ENCODE peak calls at places on chromosomes 13 and 19, in ten cellular contexts. O, K, F, Q, P, U, T, M, D and S are unnamed samples.

GRCh38 chr13:75723927-75724326 is 87.8 kb downstream of the LMO7 start:
- DNase-seq in K (no peak), O (no peak), D (no peak), T (no peak), U (no peak), P (no peak), Q (no peak), F (no peak), M (no peak), S (peak; percentile 16)

GRCh38 chr19:10672529-10673150 is 18.5 kb downstream of the ILF3 start:
- DNase-seq in P (no peak), U (no peak), K (no peak), Q (no peak), O (no peak), D (no peak), F (no peak), M (no peak), T (no peak), S (no peak)

GRCh38 chr19:50639121-50640112 is at the start of gene SYT3:
- DNase-seq in M (no peak), O (no peak), Q (peak; percentile 13), T (peak; percentile 88), D (no peak), P (no peak), U (no peak), K (peak; percentile 27), F (no peak), S (peak; percentile 45)

GRCh38 chr13:86813198-86813597 is 858.0 kb upstream of the SLITRK5 start:
- DNase-seq in P (no peak), K (no peak), T (no peak), Q (no peak), U (no peak), M (no peak), O (no peak), D (no peak), F (no peak), S (no peak)

GRCh38 chr13:110637747-110638146 is 22.4 kb downstream of the NAXD start:
- DNase-seq in T (no peak), P (peak; percentile 68), K (no peak), M (no peak), D (no peak), F (no peak), U (no peak), O (no peak), Q (no peak), S (no peak)

GRCh38 chr13:113437408-113438010 is 15.8 kb downstream of the ADPRHL1 start:
- DNase-seq in O (peak; percentile 86), M (no peak), U (no peak), T (no peak), D (no peak), P (no peak), K (peak; percentile 7), Q (no peak), F (no peak), S (peak; percentile 12)

GRCh38 chr19:16737909-16738308 is 18.3 kb downstream of the NWD1 start:
- DNase-seq in O (no peak), F (no peak), M (no peak), D (no peak), T (no peak), U (no peak), Q (no peak), P (no peak), K (peak; percentile 15), S (no peak)

GRCh38 chr13:84870190-84870589 is 929.0 kb downstream of the SLITRK6 start:
- DNase-seq in K (no peak), M (no peak), P (no peak), Q (no peak), F (no peak), T (no peak), O (no peak), U (no peak), D (no peak), S (peak; percentile 27)

GRCh38 chr19:2027361-2027760 is 11.8 kb upstream of the BTBD2 start:
- DNase-seq in U (no peak), F (no peak), M (no peak), P (no peak), Q (no peak), D (no peak), O (no peak), K (peak; percentile 69), T (no peak), S (peak; percentile 37)

GRCh38 chr19:13978721-13979191 is 26.4 kb downstream of the DCAF15 start:
- DNase-seq in U (no peak), M (no peak), F (no peak), O (no peak), Q (no peak), T (no peak), K (no peak), P (no peak), D (peak; percentile 45), S (no peak)

GRCh38 chr19:45075215-45076028 is 856 bp downstream of the ZNF296 start:
- DNase-seq in K (no peak), U (peak; percentile 88), M (no peak), Q (peak; percentile 27), F (no peak), D (peak; percentile 79), T (no peak), P (peak; percentile 93), O (peak; percentile 81), S (peak; percentile 56)

GRCh38 chr19:44212865-44213346 is 574 bp downstream of the ZNF227 start:
- DNase-seq in Q (no peak), O (no peak), M (no peak), D (peak; percentile 63), P (no peak), K (peak; percentile 55), U (no peak), F (no peak), T (no peak), S (peak; percentile 55)

GRCh38 chr13:101979825-101980224 is 422.0 kb downstream of the FGF14 start:
- DNase-seq in F (no peak), U (no peak), M (no peak), T (no peak), Q (no peak), O (no peak), D (no peak), K (no peak), P (no peak), S (no peak)

GRCh38 chr19:7505682-7506384 is 10.1 kb upstream of the ZNF358 start:
- DNase-seq in T (no peak), U (no peak), M (no peak), O (no peak), D (peak; percentile 90), K (no peak), Q (no peak), P (no peak), F (no peak), S (no peak)

GRCh38 chr19:17779281-17779930 is 15.5 kb upstream of the B3GNT3 start:
- DNase-seq in Q (no peak), M (no peak), F (no peak), T (peak; percentile 51), D (no peak), K (peak; percentile 15), U (peak; percentile 70), P (no peak), O (no peak), S (peak; percentile 77)

GRCh38 chr19:19451429-19452240 is 46.2 kb downstream of the GATAD2A start:
- DNase-seq in P (no peak), M (no peak), O (no peak), U (no peak), F (no peak), D (no peak), T (peak; percentile 61), K (no peak), Q (peak; percentile 50), S (no peak)

GRCh38 chr13:28459911-28460310 is 35.0 kb downstream of the FLT1 start:
- DNase-seq in U (no peak), Q (no peak), D (no peak), O (no peak), K (no peak), T (no peak), P (no peak), F (no peak), M (no peak), S (no peak)

GRCh38 chr13:52797176-52797575 is 51.3 kb downstream of the PCDH8 start:
- DNase-seq in M (no peak), U (no peak), D (no peak), K (no peak), O (no peak), P (no peak), Q (no peak), F (no peak), T (no peak), S (no peak)

GRCh38 chr13:48831248-48831647 is 144.5 kb upstream of the FNDC3A start:
- DNase-seq in M (no peak), D (no peak), O (no peak), T (no peak), U (no peak), P (no peak), Q (no peak), K (peak; percentile 31), F (no peak), S (no peak)

GRCh38 chr13:37211542-37211941 is 106.1 kb upstream of the CSNK1A1L start:
- DNase-seq in K (no peak), U (no peak), Q (no peak), O (no peak), M (no peak), T (no peak), P (no peak), D (no peak), F (no peak), S (no peak)

GRCh38 chr13:35349052-35349451 is 127.4 kb downstream of the MAB21L1 start:
- DNase-seq in Q (no peak), F (no peak), K (no peak), M (no peak), O (no peak), D (no peak), U (no peak), T (no peak), P (no peak), S (no peak)

GRCh38 chr13:35818577-35819165 is 312.5 kb downstream of the DCLK1 start:
- DNase-seq in K (peak; percentile 60), T (no peak), Q (no peak), U (no peak), F (no peak), M (no peak), P (no peak), O (peak; percentile 4), D (peak; percentile 46), S (peak; percentile 53)

GRCh38 chr19:16349551-16350171 is 25.0 kb downstream of the KLF2 start:
- DNase-seq in D (no peak), O (no peak), U (no peak), P (no peak), Q (no peak), K (no peak), T (no peak), M (no peak), F (no peak), S (no peak)

GRCh38 chr19:52200044-52200443 is 10.2 kb downstream of the PPP2R1A start:
- DNase-seq in K (peak; percentile 78), P (no peak), O (no peak), M (no peak), Q (no peak), T (no peak), U (peak; percentile 76), F (no peak), D (no peak), S (peak; percentile 74)

GRCh38 chr13:93316848-93317247 is 90.2 kb downstream of the GPC6 start:
- DNase-seq in T (no peak), O (no peak), M (no peak), F (no peak), K (no peak), P (no peak), D (no peak), U (no peak), Q (no peak), S (no peak)

GRCh38 chr13:30186644-30187431 is 120.5 kb downstream of the KATNAL1 start:
- DNase-seq in F (no peak), D (no peak), M (no peak), U (no peak), T (no peak), Q (no peak), O (no peak), K (peak; percentile 7), P (no peak), S (no peak)

GRCh38 chr13:31725841-31726240 is 13.5 kb upstream of the RXFP2 start:
- DNase-seq in Q (no peak), T (no peak), U (no peak), K (no peak), O (no peak), M (no peak), D (no peak), F (no peak), P (no peak), S (peak; percentile 73)

GRCh38 chr13:99281811-99282263 is 23.7 kb upstream of the GPR18 start:
- DNase-seq in D (peak; percentile 72), T (no peak), O (no peak), K (no peak), U (peak; percentile 85), F (peak; percentile 70), Q (peak; percentile 54), M (no peak), P (no peak), S (no peak)